ENCODE peak calls at places on chromosomes 5 and 9, in four cellular contexts. T is GM12878, I is HepG2, V is K562. Y is an unnamed sample.

GRCh38 chr5:151568036-151568435 is 23.1 kb downstream of the FAT2 start:
- DNase-seq in I (no peak), V (no peak), T (no peak), Y (no peak)

GRCh38 chr5:127439544-127440096 is 77.8 kb upstream of the PRRC1 start:
- DNase-seq in I (no peak), V (no peak), T (no peak), Y (no peak)

GRCh38 chr9:121577201-121577600 is 74.2 kb upstream of the DAB2IP start:
- DNase-seq in V (no peak), I (no peak), T (no peak), Y (no peak)

GRCh38 chr5:97004423-97005060 is 68.7 kb downstream of the LNPEP start:
- DNase-seq in V (no peak), T (no peak), I (no peak), Y (no peak)

GRCh38 chr9:129109504-129109903 is 1.1 kb downstream of the CRAT start:
- DNase-seq in I (peak), T (no peak), V (peak), Y (peak)

GRCh38 chr9:81183763-81184162 is 505.6 kb downstream of the TLE1 start:
- DNase-seq in V (no peak), I (no peak), T (no peak), Y (no peak)

GRCh38 chr9:19988281-19988680 is 199.4 kb upstream of the SLC24A2 start:
- DNase-seq in T (no peak), I (no peak), V (no peak), Y (no peak)

GRCh38 chr5:82513739-82514138 is 235.6 kb upstream of the RPS23 start:
- DNase-seq in T (no peak), I (no peak), V (no peak), Y (peak)

GRCh38 chr5:142012186-142012785 is 541 bp downstream of the GNPDA1 start:
- DNase-seq in V (peak), T (no peak), I (peak), Y (peak)

GRCh38 chr5:159850192-159850573 is 66.1 kb upstream of the ADRA1B start:
- DNase-seq in T (no peak), V (no peak), I (no peak), Y (peak)

GRCh38 chr5:54905942-54906537 is 79.4 kb downstream of the ESM1 start:
- DNase-seq in I (peak), V (peak), T (no peak), Y (peak)

GRCh38 chr5:54404568-54404967 is 50.9 kb upstream of the HSPB3 start:
- DNase-seq in I (no peak), T (no peak), V (no peak), Y (no peak)

GRCh38 chr9:101530076-101530711 is 3.5 kb upstream of the RNF20 start:
- DNase-seq in T (peak), I (peak), V (peak), Y (peak)

GRCh38 chr5:51225671-51226419 is 157.4 kb upstream of the ISL1 start:
- DNase-seq in V (no peak), T (no peak), I (no peak), Y (peak)

GRCh38 chr9:4389003-4389402 is 89.1 kb upstream of the GLIS3 start:
- DNase-seq in I (no peak), T (no peak), V (no peak), Y (no peak)

GRCh38 chr9:130943226-130943625 is 4.2 kb upstream of the FIBCD1 start:
- DNase-seq in I (no peak), V (peak), T (no peak), Y (no peak)

GRCh38 chr9:130943780-130944179 is 4.7 kb upstream of the FIBCD1 start:
- DNase-seq in T (no peak), I (no peak), V (peak), Y (no peak)

GRCh38 chr9:130942679-130943078 is 3.6 kb upstream of the FIBCD1 start:
- DNase-seq in I (no peak), T (no peak), V (no peak), Y (no peak)

GRCh38 chr9:130945173-130945572 is 6.1 kb upstream of the FIBCD1 start:
- DNase-seq in I (no peak), V (peak), T (no peak), Y (no peak)

DNA sequence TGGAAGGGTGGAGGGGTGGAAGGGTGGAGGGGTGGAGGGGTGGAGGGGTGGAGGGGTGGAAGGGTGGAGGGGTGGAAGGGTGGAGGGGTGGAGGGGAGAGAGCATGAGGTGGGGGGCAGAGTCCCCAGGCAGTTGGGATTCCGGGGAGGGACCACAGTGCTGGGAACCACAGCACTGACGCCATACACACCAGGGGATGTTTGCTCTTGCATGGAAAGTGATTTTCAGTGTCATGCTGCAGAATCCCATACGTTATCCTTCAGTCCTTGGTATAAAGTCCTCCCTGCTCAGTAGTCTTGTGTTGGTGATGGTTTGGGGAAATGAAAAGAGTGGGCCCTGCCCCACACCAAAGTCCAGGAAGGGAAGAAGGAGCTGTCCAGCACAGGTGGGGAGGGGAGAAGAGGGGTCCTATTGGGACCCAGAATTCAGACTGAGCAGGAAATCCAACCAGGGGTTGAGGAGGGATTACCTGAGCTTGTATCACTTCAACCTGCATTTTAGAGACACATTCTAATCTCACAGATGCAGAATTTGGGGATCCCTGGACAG is 5.5 kb upstream of the FIBCD1 start:
- DNase-seq in I (no peak), T (no peak), V (peak), Y (no peak)
- TF ChIP-seq REST in I (no peak), T (peak), V (no peak), Y (peak)

GRCh38 chr5:39076101-39076756 is 2.0 kb upstream of the RICTOR start:
- DNase-seq in V (no peak), I (no peak), T (no peak), Y (no peak)

GRCh38 chr5:39076757-39077475 is 2.7 kb upstream of the RICTOR start:
- DNase-seq in T (peak), I (no peak), V (no peak), Y (no peak)

GRCh38 chr5:39073759-39074008 is 515 bp downstream of the RICTOR start:
- DNase-seq in I (no peak), T (no peak), V (no peak), Y (no peak)

GRCh38 chr5:39074009-39074886 is at the start of gene RICTOR:
- DNase-seq in T (peak), I (peak), V (peak), Y (peak)

GRCh38 chr5:39072915-39073758 is 1.1 kb downstream of the RICTOR start:
- DNase-seq in T (peak), V (peak), I (peak), Y (peak)
- TF ChIP-seq JUNB in T (no peak), V (no peak), I (no peak), Y (no peak)

GRCh38 chr9:133006731-133007352 is 24.0 kb upstream of the GTF3C5 start:
- DNase-seq in V (no peak), I (no peak), T (no peak), Y (no peak)

GRCh38 chr9:133005957-133006356 is 24.8 kb upstream of the GTF3C5 start:
- DNase-seq in T (no peak), V (no peak), I (no peak), Y (no peak)

GRCh38 chr9:133009906-133010582 is 20.8 kb upstream of the GTF3C5 start:
- DNase-seq in I (no peak), T (no peak), V (no peak), Y (no peak)

GRCh38 chr9:133008406-133008805 is 22.4 kb upstream of the GTF3C5 start:
- DNase-seq in V (no peak), I (no peak), T (no peak), Y (no peak)

GRCh38 chr9:133008824-133009223 is 22.0 kb upstream of the GTF3C5 start:
- DNase-seq in V (no peak), I (no peak), T (no peak), Y (no peak)
- TF ChIP-seq EZH2 in V (no peak), I (no peak), T (no peak), Y (no peak)

DNA sequence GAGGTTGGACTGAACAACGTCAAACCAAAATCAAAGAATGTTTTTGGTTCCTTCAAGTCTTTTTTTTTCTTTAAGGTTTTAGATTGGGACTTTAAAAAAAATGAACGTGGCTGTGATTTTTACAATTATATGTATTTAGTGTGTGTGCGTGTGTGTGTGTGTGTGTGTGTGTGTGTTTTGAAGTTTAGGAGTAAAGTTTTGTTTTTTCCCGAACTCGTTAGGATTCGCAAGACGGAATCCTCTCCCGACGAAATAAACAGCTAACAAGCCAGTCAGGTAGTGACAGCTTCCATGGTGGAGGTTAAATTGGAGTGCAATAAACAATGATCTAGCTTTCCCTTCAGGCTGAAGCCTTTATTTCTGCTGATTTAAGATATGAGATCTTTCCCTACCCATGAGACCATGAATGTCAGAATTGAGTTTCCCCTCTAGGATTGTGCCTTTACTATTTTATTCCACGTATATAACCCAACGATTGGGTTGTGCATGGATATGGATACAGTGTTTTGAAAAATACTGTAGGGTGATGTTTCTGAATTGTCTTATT is 1.2 kb downstream of the KIAA1958 start:
- DNase-seq in I (no peak), V (peak), T (no peak), Y (no peak)
- TF ChIP-seq REST in I (no peak), V (no peak), T (no peak), Y (no peak)

GRCh38 chr9:35106343-35106730 is 3.4 kb upstream of the STOML2 start:
- DNase-seq in T (no peak), I (no peak), V (no peak), Y (no peak)
- TF ChIP-seq JUNB in T (no peak), I (no peak), V (no peak), Y (no peak)

GRCh38 chr9:133608881-133609280 is 308 bp downstream of the FAM163B start:
- DNase-seq in T (no peak), V (no peak), I (no peak), Y (peak)
- TF ChIP-seq EZH2 in T (no peak), V (no peak), I (no peak), Y (no peak)

DNA sequence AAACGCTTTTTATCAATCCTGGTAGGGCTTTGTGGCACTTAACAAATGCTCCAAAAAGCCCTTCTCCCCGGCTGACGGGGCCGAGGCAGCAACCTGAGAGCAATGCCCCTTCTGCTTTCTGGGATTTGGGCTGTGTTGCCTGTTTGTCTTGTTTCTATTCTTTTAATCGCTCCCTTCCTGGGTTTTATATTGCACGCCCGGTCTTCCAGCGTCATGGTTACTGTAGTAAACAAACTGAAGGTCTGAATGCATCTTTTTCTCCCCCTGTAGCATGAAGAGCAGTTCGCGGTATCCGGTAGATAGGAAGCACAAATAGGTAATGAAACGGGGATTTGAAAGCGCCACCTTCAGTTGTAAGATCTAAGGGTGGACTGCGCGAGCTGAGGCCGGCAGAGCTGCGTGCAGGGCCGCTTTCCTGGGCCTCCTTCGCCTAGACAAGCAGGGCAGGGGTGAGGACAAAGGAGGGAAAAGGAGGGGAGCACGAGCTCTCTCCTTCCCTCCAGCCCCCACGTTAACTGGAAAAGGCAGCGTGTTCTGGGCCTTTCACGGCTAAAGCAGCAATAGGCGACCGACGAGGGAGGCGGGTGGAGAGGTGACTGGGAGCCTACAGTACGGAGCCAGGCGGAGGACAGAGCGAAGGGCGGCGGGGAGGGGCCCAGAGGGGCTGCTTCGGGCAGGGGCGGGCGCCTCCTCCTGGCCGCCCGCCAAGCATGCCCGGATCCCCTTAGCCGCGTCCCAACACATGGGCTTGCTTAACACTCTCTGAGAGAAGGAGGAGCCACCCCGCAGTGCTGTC is 49.3 kb upstream of the ZNF366 start:
- DNase-seq in V (no peak), T (peak), I (peak), Y (peak)
- TF ChIP-seq REST in V (no peak), T (no peak), I (no peak), Y (no peak)

DNA sequence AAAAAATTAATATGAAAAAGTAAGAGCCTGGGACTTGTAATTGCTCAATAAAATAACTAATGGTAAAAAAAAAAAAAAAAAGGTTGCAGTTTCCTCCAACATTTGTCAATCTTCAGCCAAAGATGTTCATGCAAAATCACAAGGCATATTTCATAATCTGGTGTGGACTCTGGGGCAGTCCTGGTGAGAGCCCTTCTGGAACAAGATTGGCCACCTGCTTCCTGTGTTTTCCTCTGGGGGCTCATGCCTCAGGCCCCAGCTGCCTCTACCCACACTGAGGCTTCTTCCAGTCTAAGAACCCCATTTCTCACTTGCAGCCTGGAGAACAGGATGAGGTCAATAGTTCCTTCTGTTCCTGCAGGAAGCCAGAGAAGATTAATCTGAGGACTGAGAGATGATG is 492.6 kb upstream of the BRINP1 start:
- DNase-seq in I (no peak), V (no peak), T (no peak), Y (no peak)
- TF ChIP-seq JUNB in I (no peak), V (no peak), T (no peak), Y (no peak)

GRCh38 chr9:117744390-117744789 is 40.2 kb downstream of the TLR4 start:
- DNase-seq in I (no peak), T (peak), V (no peak), Y (no peak)

GRCh38 chr9:117747571-117747970 is 43.4 kb downstream of the TLR4 start:
- DNase-seq in I (no peak), T (no peak), V (no peak), Y (no peak)

GRCh38 chr9:117746263-117746662 is 42.1 kb downstream of the TLR4 start:
- DNase-seq in I (no peak), V (no peak), T (no peak), Y (no peak)

GRCh38 chr9:117744856-117745389 is 40.7 kb downstream of the TLR4 start:
- DNase-seq in V (no peak), I (no peak), T (no peak), Y (peak)

GRCh38 chr9:117745598-117745997 is 41.4 kb downstream of the TLR4 start:
- DNase-seq in I (no peak), V (no peak), T (no peak), Y (no peak)
- TF ChIP-seq EZH2 in I (no peak), V (no peak), T (no peak), Y (no peak)

GRCh38 chr9:28668158-28668557 is 1094.9 kb upstream of the C9orf72 start:
- DNase-seq in T (no peak), V (no peak), I (no peak), Y (no peak)

GRCh38 chr9:28671000-28671399 is 1097.7 kb upstream of the C9orf72 start:
- DNase-seq in T (no peak), V (no peak), I (no peak), Y (no peak)
- TF ChIP-seq REST in T (no peak), V (no peak), I (no peak), Y (peak)

Y was measured in GM23338.